ENCODE peak calls at places on chromosomes 16 and 17, in four cellular contexts. One of them, this sample, is unnamed.

GRCh38 chr16:76946879-76947278 is 244.1 kb upstream of the MON1B start:
- DNase-seq in IMR-90: peak
- DNase-seq in progenitor cell of endocrine pancreas: no peak
- DNase-seq in bronchial epithelial cell: peak
- DNase-seq in this sample: no peak

GRCh38 chr17:64130559-64131001 is 636 bp upstream of the ERN1 start:
- DNase-seq in IMR-90: peak
- DNase-seq in progenitor cell of endocrine pancreas: no peak
- DNase-seq in bronchial epithelial cell: peak
- DNase-seq in this sample: no peak

GRCh38 chr17:82230627-82231311 is 1.9 kb downstream of the SLC16A3 start:
- DNase-seq in IMR-90: peak
- DNase-seq in progenitor cell of endocrine pancreas: peak
- DNase-seq in bronchial epithelial cell: peak
- DNase-seq in this sample: peak

GRCh38 chr17:50184611-50185398 is 16.6 kb downstream of the COL1A1 start:
- DNase-seq in IMR-90: peak
- DNase-seq in progenitor cell of endocrine pancreas: no peak
- DNase-seq in bronchial epithelial cell: peak
- DNase-seq in this sample: no peak

GRCh38 chr16:75203667-75204409 is 3.1 kb downstream of the CTRB2 start:
- DNase-seq in IMR-90: no peak
- DNase-seq in progenitor cell of endocrine pancreas: no peak
- DNase-seq in bronchial epithelial cell: no peak
- DNase-seq in this sample: no peak

GRCh38 chr17:48044851-48045250 is 3.3 kb upstream of the NFE2L1 start:
- DNase-seq in IMR-90: no peak
- DNase-seq in progenitor cell of endocrine pancreas: no peak
- DNase-seq in bronchial epithelial cell: no peak
- DNase-seq in this sample: no peak

GRCh38 chr16:24430937-24431760 is 108.2 kb upstream of the RBBP6 start:
- DNase-seq in IMR-90: no peak
- DNase-seq in progenitor cell of endocrine pancreas: no peak
- DNase-seq in bronchial epithelial cell: peak
- DNase-seq in this sample: no peak

GRCh38 chr17:32136856-32137255 is 5.4 kb upstream of the RHOT1 start:
- DNase-seq in IMR-90: no peak
- DNase-seq in progenitor cell of endocrine pancreas: no peak
- DNase-seq in bronchial epithelial cell: no peak
- DNase-seq in this sample: no peak

GRCh38 chr17:41621916-41622315 is 2.5 kb downstream of the KRT17 start:
- DNase-seq in IMR-90: no peak
- DNase-seq in progenitor cell of endocrine pancreas: no peak
- DNase-seq in bronchial epithelial cell: peak
- DNase-seq in this sample: peak

GRCh38 chr17:49783051-49783715 is 5.3 kb upstream of the KAT7 start:
- DNase-seq in IMR-90: no peak
- DNase-seq in progenitor cell of endocrine pancreas: no peak
- DNase-seq in bronchial epithelial cell: no peak
- DNase-seq in this sample: no peak

DNA sequence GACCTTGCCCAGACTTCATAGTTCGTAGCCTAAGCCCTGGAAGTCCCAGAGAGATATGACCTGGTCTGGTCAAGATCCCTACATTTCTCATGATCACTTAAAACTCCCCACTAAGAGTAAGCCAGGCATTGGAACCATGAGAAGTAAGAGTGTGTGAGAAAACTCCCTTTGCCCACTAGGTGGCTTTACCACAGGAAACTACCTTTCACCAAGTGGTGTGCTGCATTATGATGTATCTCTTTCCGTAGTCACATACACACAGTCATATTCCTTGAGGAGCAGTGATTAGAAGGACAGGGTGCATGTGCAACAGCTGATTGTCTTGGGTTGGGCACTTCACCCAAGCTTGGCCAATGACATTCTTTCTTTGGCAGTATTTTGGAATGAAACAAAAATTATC is 639.3 kb downstream of the KCNJ2 start:
- DNase-seq in IMR-90: no peak
- DNase-seq in progenitor cell of endocrine pancreas: no peak
- DNase-seq in bronchial epithelial cell: peak
- DNase-seq in this sample: no peak
- TF ChIP-seq CTCF in IMR-90: peak
- TF ChIP-seq CTCF in progenitor cell of endocrine pancreas: peak
- TF ChIP-seq CTCF in bronchial epithelial cell: peak
- TF ChIP-seq CTCF in this sample: peak

GRCh38 chr16:85471469-85472431 is 141.4 kb upstream of the GSE1 start:
- DNase-seq in IMR-90: no peak
- DNase-seq in progenitor cell of endocrine pancreas: no peak
- DNase-seq in bronchial epithelial cell: peak
- DNase-seq in this sample: no peak
- TF ChIP-seq CTCF in IMR-90: no peak
- TF ChIP-seq CTCF in progenitor cell of endocrine pancreas: no peak
- TF ChIP-seq CTCF in bronchial epithelial cell: no peak
- TF ChIP-seq CTCF in this sample: no peak

GRCh38 chr17:66355510-66355909 is 53.1 kb downstream of the PRKCA start:
- DNase-seq in IMR-90: peak
- DNase-seq in progenitor cell of endocrine pancreas: no peak
- DNase-seq in bronchial epithelial cell: no peak
- DNase-seq in this sample: no peak
- TF ChIP-seq CTCF in IMR-90: no peak
- TF ChIP-seq CTCF in progenitor cell of endocrine pancreas: no peak
- TF ChIP-seq CTCF in bronchial epithelial cell: no peak
- TF ChIP-seq CTCF in this sample: no peak

DNA sequence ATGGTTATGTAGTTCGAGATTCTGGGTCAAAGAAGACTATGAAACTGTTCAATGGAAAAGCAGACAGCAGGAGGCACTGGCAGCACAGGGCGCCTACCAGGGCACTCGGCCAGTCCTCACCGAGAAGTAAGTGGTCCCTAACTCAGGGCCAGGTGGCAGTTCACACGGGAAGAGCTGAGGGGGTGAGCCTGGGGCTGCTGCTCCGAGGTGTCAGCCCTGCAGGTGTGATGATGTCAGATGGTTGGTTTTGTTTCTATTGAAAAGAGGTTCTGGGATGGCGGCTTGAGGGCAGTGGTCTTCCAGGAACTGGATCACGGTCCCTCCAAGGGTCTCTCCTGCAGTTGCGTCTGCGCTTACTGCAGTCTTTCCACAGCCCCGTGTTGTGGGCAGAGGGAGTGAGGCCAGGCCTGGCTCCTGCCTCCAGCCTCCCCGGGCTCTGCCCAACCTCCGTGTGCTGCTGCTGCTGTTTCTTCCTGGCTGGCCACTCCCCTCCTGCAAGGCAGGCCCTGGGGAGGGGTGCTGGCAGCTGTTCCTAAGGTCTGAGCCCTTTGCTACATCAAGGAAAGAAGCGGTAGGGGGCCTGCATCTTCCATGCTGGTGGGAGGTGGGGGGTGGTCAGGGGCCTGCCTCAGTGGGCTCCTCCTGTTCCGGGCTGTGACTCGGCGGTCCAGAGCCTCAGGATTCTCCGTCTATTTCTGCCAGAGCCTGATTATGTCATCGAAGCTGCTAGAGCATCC is 22.6 kb downstream of the RNF213 start:
- DNase-seq in IMR-90: no peak
- DNase-seq in progenitor cell of endocrine pancreas: no peak
- DNase-seq in bronchial epithelial cell: no peak
- DNase-seq in this sample: peak
- TF ChIP-seq CTCF in IMR-90: no peak
- TF ChIP-seq CTCF in progenitor cell of endocrine pancreas: no peak
- TF ChIP-seq CTCF in bronchial epithelial cell: no peak
- TF ChIP-seq CTCF in this sample: no peak

This sample was measured in glutamatergic neuron.